ENCODE peak calls at places on chromosomes 12 and 14, in seven cellular contexts. K, N, H, F, M, J and R are unnamed samples.

GRCh38 chr12:19223695-19224094 is 94.2 kb downstream of the PLEKHA5 start:
- DNase-seq in K (no peak), N (no peak), H (no peak), F (no peak), M (no peak), J (peak), R (peak)

GRCh38 chr12:102298022-102298421 is 100.4 kb upstream of the PMCH start:
- DNase-seq in K (no peak), N (no peak), H (no peak), F (no peak), M (no peak), J (no peak), R (peak)

GRCh38 chr14:80100681-80101080 is 110.6 kb downstream of the DIO2 start:
- DNase-seq in K (no peak), N (no peak), H (no peak), F (no peak), M (no peak), J (no peak), R (no peak)

GRCh38 chr12:106284294-106285105 is 18.0 kb upstream of the TCP11L2 start:
- DNase-seq in K (no peak), N (no peak), H (no peak), F (no peak), M (no peak), J (no peak), R (peak)

GRCh38 chr12:7001921-7002591 is 16.2 kb downstream of the LPCAT3 start:
- DNase-seq in K (no peak), N (no peak), H (no peak), F (no peak), M (no peak), J (no peak), R (no peak)

GRCh38 chr12:68450947-68451260 is 118.7 kb upstream of the MDM1 start:
- DNase-seq in K (no peak), N (no peak), H (no peak), F (no peak), M (no peak), J (no peak), R (no peak)

GRCh38 chr12:6837370-6838060 is 3.2 kb upstream of the GNB3 start:
- DNase-seq in K (no peak), N (no peak), H (no peak), F (no peak), M (no peak), J (no peak), R (no peak)

GRCh38 chr12:87866602-87867292 is 162.5 kb downstream of the C12orf50 start:
- DNase-seq in K (no peak), N (no peak), H (no peak), F (no peak), M (no peak), J (no peak), R (no peak)

GRCh38 chr14:24395609-24396580 is 2.9 kb upstream of the NYNRIN start:
- DNase-seq in K (no peak), N (no peak), H (no peak), F (no peak), M (no peak), J (no peak), R (no peak)

GRCh38 chr14:50007123-50007903 is 109.1 kb downstream of the VCPKMT start:
- DNase-seq in K (no peak), N (no peak), H (no peak), F (peak), M (peak), J (no peak), R (no peak)

GRCh38 chr12:55716582-55717396 is 943 bp downstream of the BLOC1S1 start:
- DNase-seq in K (no peak), N (no peak), H (no peak), F (no peak), M (no peak), J (no peak), R (peak)

GRCh38 chr12:39867631-39868030 is 238.2 kb downstream of the SLC2A13 start:
- DNase-seq in K (no peak), N (no peak), H (no peak), F (no peak), M (no peak), J (no peak), R (no peak)

GRCh38 chr12:75613981-75614380 is 102.6 kb upstream of the KRR1 start:
- DNase-seq in K (no peak), N (no peak), H (no peak), F (no peak), M (no peak), J (no peak), R (no peak)

GRCh38 chr14:71725802-71726638 is 206.2 kb upstream of the RGS6 start:
- DNase-seq in K (no peak), N (no peak), H (no peak), F (no peak), M (no peak), J (peak), R (no peak)

GRCh38 chr14:105937253-105938054 is 411.1 kb downstream of the TMEM121 start:
- DNase-seq in K (no peak), N (no peak), H (peak), F (no peak), M (no peak), J (no peak), R (no peak)

GRCh38 chr12:79001404-79001803 is 136.8 kb downstream of the SYT1 start:
- DNase-seq in K (no peak), N (no peak), H (no peak), F (no peak), M (no peak), J (no peak), R (no peak)

GRCh38 chr14:78835052-78835451 is 664.9 kb downstream of the NRXN3 start:
- DNase-seq in K (no peak), N (no peak), H (no peak), F (no peak), M (no peak), J (no peak), R (no peak)

GRCh38 chr14:20848955-20849570 is 42.1 kb upstream of the RNASE3 start:
- DNase-seq in K (no peak), N (no peak), H (no peak), F (no peak), M (peak), J (no peak), R (no peak)

GRCh38 chr12:119208626-119209061 is 29.9 kb downstream of the HSPB8 start:
- DNase-seq in K (no peak), N (no peak), H (no peak), F (peak), M (no peak), J (no peak), R (peak)

GRCh38 chr14:67941456-67942018 is 122.0 kb downstream of the RAD51B start:
- DNase-seq in K (no peak), N (no peak), H (no peak), F (no peak), M (no peak), J (peak), R (no peak)

GRCh38 chr14:104865631-104866441 is 768 bp downstream of the CEP170B start:
- DNase-seq in K (no peak), N (no peak), H (no peak), F (peak), M (peak), J (peak), R (peak)

DNA sequence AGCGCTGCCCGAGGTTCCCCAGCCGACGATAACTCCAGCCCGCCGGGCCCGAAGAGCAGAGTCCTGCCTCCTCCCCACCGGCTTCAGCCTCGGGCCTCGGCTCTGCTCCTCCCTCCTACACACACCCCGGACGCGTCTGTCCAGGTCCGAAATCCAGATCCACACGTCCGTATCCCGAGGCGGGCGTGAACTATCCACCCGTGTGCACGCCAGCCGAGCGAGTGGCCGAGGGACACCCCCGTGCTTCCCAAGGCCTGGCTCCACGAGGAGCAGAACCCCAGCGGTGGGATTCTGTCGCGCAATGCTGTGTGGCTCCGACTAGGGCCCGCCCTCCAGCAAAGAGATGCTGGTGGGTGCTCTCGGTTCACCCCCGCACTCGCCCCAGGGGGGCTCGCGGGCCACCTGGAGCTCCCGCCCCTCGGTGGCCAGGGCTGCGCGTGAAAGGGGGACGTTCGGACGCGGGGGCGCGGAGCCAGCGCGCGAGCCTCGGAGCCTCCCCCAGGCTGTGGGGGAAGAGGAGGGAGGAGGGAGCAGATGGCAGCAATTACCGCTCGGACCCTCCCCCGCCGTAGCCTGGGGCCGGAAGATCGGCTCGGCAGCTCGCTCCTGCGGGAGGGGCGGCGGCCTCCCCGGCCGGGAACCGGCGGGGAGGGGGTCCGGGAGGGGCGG is 18.9 kb upstream of the ANKRD33 start:
- DNase-seq in K (no peak), N (no peak), H (no peak), F (no peak), M (no peak), J (no peak), R (no peak)
- H3K4me3 ChIP-seq in K (no peak), N (peak), H (peak), F (peak), M (no peak), J (peak), R (no peak)

GRCh38 chr14:95360828-95361227 is 41.1 kb upstream of the CLMN start:
- DNase-seq in K (no peak), N (no peak), H (no peak), F (no peak), M (no peak), J (no peak), R (no peak)

GRCh38 chr14:95362180-95362494 is 42.4 kb upstream of the CLMN start:
- DNase-seq in K (no peak), N (no peak), H (no peak), F (no peak), M (no peak), J (no peak), R (no peak)

GRCh38 chr14:95359974-95360826 is 40.5 kb upstream of the CLMN start:
- DNase-seq in K (no peak), N (no peak), H (no peak), F (no peak), M (no peak), J (no peak), R (no peak)

GRCh38 chr14:95363468-95363954 is 43.8 kb upstream of the CLMN start:
- DNase-seq in K (no peak), N (no peak), H (no peak), F (no peak), M (no peak), J (no peak), R (no peak)

DNA sequence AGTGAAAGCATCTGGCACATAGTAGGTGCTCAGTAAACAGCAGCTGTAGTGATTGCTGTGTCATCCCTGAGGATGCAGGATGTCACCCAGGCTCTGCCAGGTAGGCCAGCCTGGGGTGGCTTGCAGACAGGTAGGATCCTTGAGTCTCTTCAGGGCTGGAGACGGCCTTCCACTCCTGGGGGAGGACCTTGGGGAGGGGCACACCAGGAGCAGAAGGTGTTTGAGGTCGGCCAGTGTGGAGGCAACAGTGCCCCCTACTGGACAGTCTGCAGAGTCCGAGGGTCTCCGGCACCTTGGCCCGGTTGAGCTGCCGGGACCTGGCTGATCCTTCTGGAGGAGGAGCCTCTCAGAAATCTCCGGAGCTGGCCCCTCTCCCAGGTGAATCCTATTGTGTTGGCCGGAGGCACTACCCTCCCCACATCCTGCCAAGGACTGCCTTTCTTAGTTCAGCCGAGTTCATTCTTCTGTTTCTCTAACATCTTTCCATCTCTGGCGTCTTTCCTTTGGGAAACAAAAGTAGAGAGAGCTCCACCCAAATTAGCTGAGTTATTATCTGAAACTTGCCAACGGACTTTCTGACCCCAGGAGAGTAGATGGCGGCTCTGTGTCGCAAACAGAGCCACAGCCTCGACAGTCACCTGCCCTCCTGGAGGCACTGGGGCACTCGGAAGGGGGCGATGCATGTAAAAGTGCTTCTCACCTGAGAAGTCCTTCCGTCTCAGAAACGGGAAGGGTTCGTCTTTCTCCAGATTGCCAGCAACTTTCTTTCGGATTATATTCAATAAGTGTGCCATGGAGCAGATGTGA is 41.9 kb upstream of the CLMN start:
- DNase-seq in K (no peak), N (no peak), H (no peak), F (peak), M (peak), J (no peak), R (peak)
- H3K4me3 ChIP-seq in K (no peak), N (no peak), H (peak), F (no peak), M (no peak), J (no peak), R (no peak)

DNA sequence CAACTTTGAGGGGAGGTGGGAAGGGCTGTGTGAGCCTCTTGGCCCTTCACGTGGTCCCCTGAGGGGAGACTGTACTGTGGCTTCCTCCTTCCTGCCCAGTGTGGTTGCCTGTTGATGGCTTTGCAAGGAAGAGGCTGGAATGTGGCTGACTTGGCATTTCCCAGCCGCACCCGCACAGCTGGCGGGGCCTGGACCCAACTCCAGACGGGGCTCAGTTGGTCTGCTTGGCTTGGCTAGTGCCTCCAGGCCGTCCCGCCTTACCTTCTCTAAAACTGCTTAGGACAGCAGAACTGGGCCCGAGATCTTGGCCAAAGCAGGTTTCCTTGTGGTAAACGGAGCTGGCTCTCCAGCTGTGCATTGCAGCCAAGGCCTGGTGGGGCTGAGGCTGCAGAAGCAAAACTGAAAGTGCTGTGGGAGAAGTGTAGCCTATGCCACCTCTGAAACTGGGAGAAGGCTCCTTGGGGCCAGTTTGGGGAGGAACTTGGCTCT is 139.5 kb downstream of the SMOC1 start:
- DNase-seq in K (no peak), N (no peak), H (no peak), F (peak), M (no peak), J (peak), R (peak)
- H3K4me3 ChIP-seq in K (no peak), N (no peak), H (no peak), F (no peak), M (no peak), J (no peak), R (no peak)

DNA sequence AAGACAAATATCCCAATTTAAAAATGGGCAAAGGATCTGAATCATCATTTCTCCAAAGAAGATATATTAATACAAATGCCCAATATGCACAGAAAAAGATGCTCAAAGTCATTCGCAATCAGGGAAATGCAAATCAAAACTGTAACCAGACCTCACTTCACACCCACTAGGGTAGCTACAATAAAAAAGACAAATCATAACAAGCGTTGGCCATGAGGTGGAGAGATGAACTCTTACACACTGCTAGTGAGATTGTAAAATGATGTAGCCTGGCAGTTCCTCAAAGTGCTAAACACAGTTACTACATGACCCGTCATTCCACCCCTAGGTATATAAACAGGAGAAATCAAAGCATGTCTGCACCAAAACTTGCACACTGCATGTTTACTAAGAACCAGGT is 30.4 kb downstream of the CDC42BPB start:
- DNase-seq in K (no peak), N (no peak), H (no peak), F (no peak), M (no peak), J (no peak), R (no peak)
- H3K4me3 ChIP-seq in K (no peak), N (no peak), H (no peak), F (no peak), M (no peak), J (no peak), R (no peak)

DNA sequence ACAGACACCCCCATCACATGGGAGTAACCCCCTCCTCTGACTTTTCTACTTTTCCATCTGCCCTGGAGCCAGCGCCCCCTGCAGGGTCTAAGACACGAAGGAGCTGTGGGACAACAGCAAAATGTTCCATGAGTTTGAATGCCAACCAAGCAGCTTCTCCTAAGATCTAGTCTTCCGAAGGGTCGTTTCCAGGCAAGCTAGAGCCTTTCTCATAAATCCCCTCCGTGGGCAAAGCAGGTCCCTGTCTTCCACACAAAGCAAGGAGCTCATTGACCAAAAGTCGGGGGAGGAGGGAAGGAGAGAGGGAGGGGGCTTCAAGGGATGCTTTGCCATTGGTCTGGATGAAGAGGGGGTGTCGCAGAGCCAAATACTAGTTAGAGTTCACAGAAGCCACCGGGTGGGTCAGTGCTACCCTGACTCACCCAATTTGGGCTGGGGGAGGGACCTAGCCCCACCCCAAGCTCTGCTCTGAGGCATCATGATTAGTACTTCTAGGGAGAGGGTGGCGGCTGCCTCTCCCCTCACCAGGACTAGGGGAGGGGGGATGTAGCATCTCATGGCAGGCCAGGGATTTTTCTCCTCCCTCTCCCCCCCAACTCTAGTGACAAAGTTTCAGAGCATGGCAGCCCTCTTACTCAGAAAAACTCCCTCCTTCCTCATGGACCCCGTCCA is 1.6 kb downstream of the MSI1 start:
- DNase-seq in K (no peak), N (no peak), H (no peak), F (peak), M (no peak), J (no peak), R (no peak)
- H3K4me3 ChIP-seq in K (no peak), N (no peak), H (peak), F (no peak), M (no peak), J (no peak), R (no peak)

GRCh38 chr12:54005531-54005852 is 3.3 kb upstream of the HOXC8 start:
- DNase-seq in K (no peak), N (no peak), H (no peak), F (no peak), M (no peak), J (no peak), R (no peak)
- H3K4me3 ChIP-seq in K (no peak), N (no peak), H (no peak), F (no peak), M (no peak), J (no peak), R (no peak)